ENCODE peak calls at places on chromosome 21, in eight cellular contexts. A is stimulated activated CD4-positive, alpha-beta T cell treated with anti-CD3 and anti-CD28 coated beads, Interleukin-2, amount 100 ng/mL, for 24 hours; P is CD8-positive, alpha-beta memory T cell; L is GF-D8; Y is iPS-NIHi11; Q is transverse colon; O is AG08396; X is nucleus accumbens. F is an unnamed sample.

GRCh38 chr21:15552914-15553491 is 176.8 kb upstream of the USP25 start:
- DNase-seq in P (peak), Y (peak), O (no peak), X (no peak), L (no peak), Q (no peak), A (no peak), F (no peak)

GRCh38 chr21:44982558-44983244 is 42.9 kb downstream of the SLX9 start:
- DNase-seq in Q (no peak), Y (no peak), O (peak), X (no peak), A (no peak), P (no peak), L (no peak), F (no peak)

GRCh38 chr21:27024971-27025370 is 58.1 kb upstream of the ADAMTS5 start:
- DNase-seq in X (no peak), L (no peak), A (no peak), P (no peak), O (no peak), Q (no peak), Y (no peak), F (no peak)

GRCh38 chr21:34071683-34072082 is 1.7 kb upstream of the MRPS6 start:
- DNase-seq in A (no peak), Y (no peak), O (no peak), X (no peak), L (no peak), Q (no peak), P (no peak), F (no peak)

GRCh38 chr21:29613021-29613420 is 314.3 kb downstream of the BACH1 start:
- DNase-seq in Q (no peak), L (no peak), X (no peak), O (no peak), A (no peak), Y (no peak), P (no peak), F (no peak)

GRCh38 chr21:38945536-38946245 is 140.0 kb downstream of the ETS2 start:
- DNase-seq in O (peak), Y (peak), L (no peak), X (no peak), Q (no peak), P (no peak), A (no peak), F (peak)

GRCh38 chr21:43869486-43870325 is 4.7 kb downstream of the AGPAT3 start:
- DNase-seq in A (no peak), O (no peak), Y (no peak), L (no peak), P (no peak), X (no peak), Q (no peak), F (no peak)

GRCh38 chr21:42187976-42188653 is 30.8 kb upstream of the ABCG1 start:
- DNase-seq in L (peak), X (no peak), A (peak), Q (peak), P (peak), O (no peak), Y (no peak), F (no peak)

GRCh38 chr21:41283211-41283818 is 33.3 kb upstream of the FAM3B start:
- DNase-seq in P (peak), L (peak), Y (peak), A (peak), X (no peak), O (peak), Q (peak), F (peak)

GRCh38 chr21:44357064-44357837 is 3.8 kb downstream of the TRPM2 start:
- DNase-seq in Y (no peak), P (no peak), L (no peak), A (no peak), X (no peak), Q (no peak), O (no peak), F (no peak)

GRCh38 chr21:28541371-28542112 is 451.1 kb downstream of the LTN1 start:
- DNase-seq in P (no peak), Q (no peak), A (no peak), L (no peak), X (no peak), Y (no peak), O (no peak), F (no peak)

GRCh38 chr21:15857740-15858139 is 128.0 kb downstream of the USP25 start:
- DNase-seq in Y (no peak), O (no peak), A (no peak), X (no peak), Q (no peak), P (no peak), L (no peak), F (no peak)

GRCh38 chr21:35324372-35325220 is 275.5 kb upstream of the RUNX1 start:
- DNase-seq in Q (peak), Y (no peak), O (peak), L (no peak), X (no peak), A (no peak), P (no peak), F (peak)

GRCh38 chr21:43723648-43724047 is 4.7 kb downstream of the PDXK start:
- DNase-seq in O (no peak), L (no peak), X (no peak), A (no peak), P (no peak), Q (no peak), Y (no peak), F (no peak)

GRCh38 chr21:29300547-29301138 is 1.9 kb downstream of the BACH1 start:
- DNase-seq in L (no peak), X (no peak), P (no peak), Y (no peak), Q (no peak), O (no peak), A (no peak), F (no peak)

GRCh38 chr21:15104470-15104869 is 39.7 kb upstream of the NRIP1 start:
- DNase-seq in X (no peak), O (no peak), Y (no peak), A (no peak), Q (no peak), L (no peak), P (no peak), F (no peak)

GRCh38 chr21:42463861-42464515 is 32.0 kb downstream of the RSPH1 start:
- DNase-seq in O (no peak), A (peak), L (peak), Q (peak), P (peak), X (no peak), Y (no peak), F (no peak)

GRCh38 chr21:38494688-38495087 is 3.6 kb downstream of the ERG start:
- DNase-seq in Q (no peak), L (no peak), X (no peak), Y (no peak), O (no peak), P (no peak), A (no peak), F (no peak)

GRCh38 chr21:15868940-15869339 is 139.2 kb downstream of the USP25 start:
- DNase-seq in O (no peak), P (no peak), A (no peak), L (no peak), Y (no peak), X (no peak), Q (no peak), F (no peak)

GRCh38 chr21:39189857-39190604 is 6.8 kb upstream of the PSMG1 start:
- DNase-seq in Y (no peak), A (no peak), O (peak), Q (no peak), L (no peak), X (no peak), P (no peak), F (no peak)

F was measured in SJSA1.